ENCODE peak calls at places on chromosomes 2 and 18, in nine cellular contexts. P, G, X, I, F, N, J, R and Y are unnamed samples. For H3K4me1, the result is how much of the 10 kb centered on the place peaks cover.

GRCh38 chr2:241833101-241833937 is 24.3 kb downstream of the NEU4 start:
- DNase-seq in P (no peak), G (no peak), X (peak), I (no peak), F (no peak), N (no peak), J (no peak), R (no peak), Y (no peak)

GRCh38 chr2:47172156-47172921 is 17.2 kb upstream of the STPG4 start:
- DNase-seq in P (peak), G (no peak), X (no peak), I (no peak), F (no peak), N (no peak), J (no peak), R (no peak), Y (no peak)

GRCh38 chr2:128613876-128614275 is 295.2 kb upstream of the HS6ST1 start:
- DNase-seq in P (no peak), G (no peak), X (no peak), I (no peak), F (no peak), N (no peak), J (no peak), R (no peak), Y (no peak)

GRCh38 chr18:5376994-5377393 is 81.5 kb upstream of the ZBTB14 start:
- DNase-seq in P (no peak), G (no peak), X (no peak), I (no peak), F (no peak), N (no peak), J (no peak), R (no peak), Y (no peak)

GRCh38 chr2:46849080-46849715 is 66.4 kb downstream of the MCFD2 start:
- DNase-seq in P (peak), G (no peak), X (peak), I (no peak), F (no peak), N (no peak), J (no peak), R (no peak), Y (peak)

GRCh38 chr18:75276813-75277628 is 66.4 kb downstream of the TSHZ1 start:
- DNase-seq in P (no peak), G (no peak), X (peak), I (no peak), F (no peak), N (no peak), J (no peak), R (no peak), Y (no peak)

GRCh38 chr2:23606968-23607367 is 222.0 kb downstream of the KLHL29 start:
- DNase-seq in P (no peak), G (no peak), X (peak), I (no peak), F (no peak), N (no peak), J (no peak), R (no peak), Y (no peak)

GRCh38 chr18:21450913-21451312 is 149.6 kb downstream of the ESCO1 start:
- DNase-seq in P (no peak), G (no peak), X (peak), I (no peak), F (no peak), N (no peak), J (no peak), R (no peak), Y (no peak)

GRCh38 chr2:142100139-142100873 is 30.5 kb downstream of the LRP1B start:
- DNase-seq in P (no peak), G (no peak), X (no peak), I (no peak), F (no peak), N (no peak), J (no peak), R (no peak), Y (no peak)

GRCh38 chr2:19360266-19360665 is 1.8 kb upstream of the OSR1 start:
- DNase-seq in P (no peak), G (no peak), X (no peak), I (no peak), F (no peak), N (no peak), J (no peak), R (no peak), Y (no peak)

GRCh38 chr2:19362094-19362649 is 3.7 kb upstream of the OSR1 start:
- DNase-seq in P (no peak), G (no peak), X (no peak), I (no peak), F (no peak), N (no peak), J (no peak), R (no peak), Y (no peak)

GRCh38 chr2:19361325-19361990 is 3.0 kb upstream of the OSR1 start:
- DNase-seq in P (no peak), G (no peak), X (no peak), I (no peak), F (no peak), N (no peak), J (peak), R (no peak), Y (peak)

GRCh38 chr2:19359456-19359855 is 1.0 kb upstream of the OSR1 start:
- DNase-seq in P (no peak), G (no peak), X (no peak), I (no peak), F (no peak), N (no peak), J (no peak), R (no peak), Y (no peak)

DNA sequence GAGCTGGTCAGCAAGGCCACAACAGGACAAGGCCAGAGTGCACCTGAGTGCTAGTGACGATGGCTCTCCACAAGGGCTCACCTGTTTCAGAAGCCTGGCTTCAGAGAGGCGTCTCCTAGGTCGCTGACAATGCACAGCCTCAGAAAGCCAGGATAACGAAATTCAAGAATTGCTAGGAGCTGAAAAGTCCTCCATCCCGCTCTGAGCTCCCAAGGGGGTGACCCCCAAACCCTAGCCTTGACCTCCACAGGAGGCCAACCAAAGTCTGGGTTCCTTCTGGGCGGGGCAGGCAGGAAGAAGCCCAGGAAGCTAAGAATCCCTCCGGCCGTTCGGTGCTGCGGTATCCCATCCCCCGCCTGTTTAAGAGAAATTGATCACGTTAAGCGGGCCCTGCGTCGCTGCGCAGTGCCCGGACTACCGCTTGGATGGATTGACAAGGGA is 2.5 kb upstream of the OSR1 start:
- DNase-seq in P (no peak), G (no peak), X (no peak), I (no peak), F (no peak), N (no peak), J (no peak), R (no peak), Y (no peak)
- H3K4me3 ChIP-seq in P (no peak), G (peak), X (peak), I (no peak), F (no peak), N (peak), J (no peak), R (peak), Y (peak)

GRCh38 chr2:98759827-98760625 is 29.1 kb upstream of the MGAT4A start:
- DNase-seq in P (no peak), G (no peak), X (no peak), I (no peak), F (no peak), N (no peak), J (no peak), R (no peak), Y (no peak)
- H3K4me1 ChIP-seq in P (under half), G (under half), X (under half), I (under half), F (under half), N (under half), J (under half), R (half or more), Y (under half)

GRCh38 chr2:229654437-229654836 is 59.9 kb downstream of the DNER start:
- DNase-seq in P (no peak), G (no peak), X (no peak), I (no peak), F (no peak), N (no peak), J (no peak), R (no peak), Y (no peak)
- H3K4me3 ChIP-seq in P (no peak), G (no peak), X (no peak), I (no peak), F (no peak), N (no peak), J (no peak), R (no peak), Y (no peak)

GRCh38 chr18:11785444-11786055 is 65.7 kb upstream of the CHMP1B start:
- DNase-seq in P (no peak), G (no peak), X (no peak), I (no peak), F (no peak), N (no peak), J (no peak), R (no peak), Y (no peak)
- H3K4me1 ChIP-seq in P (under half), G (under half), X (under half), I (under half), F (under half), N (under half), J (under half), R (under half), Y (under half)

DNA sequence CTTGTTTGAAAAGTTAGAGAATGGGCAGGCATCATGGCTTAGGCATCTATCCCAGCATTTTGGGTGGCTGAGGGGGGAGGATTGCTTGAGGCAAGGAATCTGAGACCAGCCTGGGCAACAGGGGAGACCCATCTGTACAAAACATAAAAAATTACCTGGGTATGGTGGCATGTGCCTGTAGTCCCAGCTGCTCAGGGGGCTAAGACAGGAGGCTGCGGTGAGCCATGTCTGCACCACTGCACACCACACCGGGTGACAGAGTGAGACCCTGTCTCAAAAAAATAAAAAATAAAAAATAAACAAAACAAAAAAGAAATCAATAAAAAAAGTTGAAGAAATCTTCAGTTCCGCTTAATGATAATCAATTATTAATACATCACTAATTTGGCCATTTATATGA is 146.5 kb downstream of the CDH7 start:
- DNase-seq in P (no peak), G (no peak), X (no peak), I (no peak), F (no peak), N (no peak), J (no peak), R (no peak), Y (no peak)
- H3K4me3 ChIP-seq in P (no peak), G (no peak), X (no peak), I (no peak), F (no peak), N (no peak), J (no peak), R (no peak), Y (no peak)

GRCh38 chr2:207143131-207143473 is 22.6 kb downstream of the KLF7 start:
- DNase-seq in P (no peak), G (no peak), X (no peak), I (no peak), F (no peak), N (no peak), J (no peak), R (no peak), Y (no peak)
- H3K4me1 ChIP-seq in P (under half), G (under half), X (under half), I (under half), F (under half), N (under half), J (under half), R (under half), Y (half or more)

GRCh38 chr2:109239720-109240119 is 110.7 kb downstream of the SH3RF3 start:
- DNase-seq in P (no peak), G (no peak), X (peak), I (no peak), F (no peak), N (no peak), J (no peak), R (no peak), Y (no peak)

GRCh38 chr2:109242222-109242653 is 113.2 kb downstream of the SH3RF3 start:
- DNase-seq in P (no peak), G (no peak), X (no peak), I (no peak), F (no peak), N (no peak), J (no peak), R (no peak), Y (no peak)

GRCh38 chr2:109236147-109236546 is 107.1 kb downstream of the SH3RF3 start:
- DNase-seq in P (no peak), G (no peak), X (no peak), I (no peak), F (no peak), N (no peak), J (no peak), R (no peak), Y (no peak)

GRCh38 chr2:109237792-109238191 is 108.8 kb downstream of the SH3RF3 start:
- DNase-seq in P (no peak), G (no peak), X (no peak), I (no peak), F (no peak), N (no peak), J (no peak), R (no peak), Y (no peak)

DNA sequence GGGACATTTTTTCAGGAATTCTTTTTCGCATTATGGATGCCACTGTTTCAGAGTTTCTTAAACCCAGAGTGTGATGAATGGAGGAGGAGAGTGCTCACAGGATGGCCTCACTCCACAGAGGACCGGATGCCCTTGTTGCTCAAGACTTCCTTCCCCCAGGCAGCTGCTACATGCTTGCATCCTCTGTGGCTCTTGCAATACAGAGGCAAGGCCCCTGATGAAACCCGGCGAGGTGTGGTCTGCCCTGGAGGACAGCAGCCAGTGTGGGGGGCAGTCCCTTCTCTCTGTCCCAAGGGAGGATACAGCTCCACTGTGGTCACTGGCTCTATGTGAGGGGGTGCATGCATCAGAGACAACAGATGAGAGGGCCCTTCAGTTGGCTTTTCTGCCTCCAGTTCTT is 109.6 kb downstream of the SH3RF3 start:
- DNase-seq in P (no peak), G (peak), X (peak), I (no peak), F (peak), N (no peak), J (no peak), R (peak), Y (peak)
- H3K4me3 ChIP-seq in P (no peak), G (no peak), X (no peak), I (no peak), F (no peak), N (no peak), J (no peak), R (no peak), Y (no peak)

DNA sequence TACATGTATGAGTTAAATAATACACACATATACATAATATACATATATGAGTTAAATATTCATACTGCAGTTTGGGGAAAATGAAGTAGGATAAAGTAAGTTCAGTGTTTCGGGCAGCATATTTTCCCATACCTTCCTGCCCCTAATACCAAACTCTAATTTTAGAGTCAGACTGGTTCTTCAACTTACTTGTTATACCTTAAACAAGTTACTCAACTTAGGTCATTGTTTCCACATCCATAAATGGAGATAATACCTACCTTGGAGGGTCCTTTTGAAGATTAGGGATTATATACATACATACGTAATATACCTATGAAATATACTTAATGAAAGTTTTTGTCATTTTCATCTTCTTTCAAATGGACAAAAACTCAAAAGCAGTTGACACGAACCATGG is 8.4 kb downstream of the MEMO1 start:
- DNase-seq in P (no peak), G (no peak), X (no peak), I (no peak), F (no peak), N (no peak), J (no peak), R (no peak), Y (no peak)
- H3K4me1 ChIP-seq in P (half or more), G (under half), X (under half), I (under half), F (under half), N (under half), J (under half), R (under half), Y (under half)

GRCh38 chr2:161163438-161163837 is 3.2 kb downstream of the TANK start:
- DNase-seq in P (no peak), G (no peak), X (no peak), I (no peak), F (no peak), N (no peak), J (no peak), R (no peak), Y (no peak)
- H3K4me3 ChIP-seq in P (no peak), G (no peak), X (no peak), I (no peak), F (no peak), N (no peak), J (no peak), R (peak), Y (no peak)

GRCh38 chr2:216727346-216728122 is 32.2 kb upstream of the IGFBP5 start:
- DNase-seq in P (no peak), G (no peak), X (no peak), I (no peak), F (no peak), N (no peak), J (no peak), R (no peak), Y (no peak)
- H3K4me1 ChIP-seq in P (under half), G (under half), X (under half), I (under half), F (under half), N (under half), J (under half), R (under half), Y (under half)